ENCODE peak calls at places on chromosome 11, in four cellular contexts. N, Q, F and M are unnamed samples.

GRCh38 chr11:12706531-12707499 is 32.6 kb downstream of the TEAD1 start:
- DNase-seq in N (no peak), Q (no peak), F (peak; percentile 68), M (no peak)

GRCh38 chr11:88016392-88017020 is 158.7 kb downstream of the RAB38 start:
- DNase-seq in N (peak; percentile 87), Q (peak; percentile 35), F (peak; percentile 90), M (peak; percentile 89)

GRCh38 chr11:104199041-104199440 is 35.1 kb upstream of the PDGFD start:
- DNase-seq in N (no peak), Q (no peak), F (no peak), M (no peak)

GRCh38 chr11:102882389-102883024 is 7.7 kb upstream of the MMP12 start:
- DNase-seq in N (peak; percentile 87), Q (peak; percentile 13), F (no peak), M (no peak)

GRCh38 chr11:46397526-46397925 is 6.0 kb upstream of the CHRM4 start:
- DNase-seq in N (no peak), Q (no peak), F (no peak), M (no peak)

GRCh38 chr11:129117595-129118350 is 74.4 kb downstream of the ARHGAP32 start:
- DNase-seq in N (peak; percentile 74), Q (no peak), F (peak; percentile 70), M (peak; percentile 52)

GRCh38 chr11:19938866-19939265 is 221.4 kb downstream of the DBX1 start:
- DNase-seq in N (no peak), Q (no peak), F (no peak), M (no peak)

GRCh38 chr11:96384156-96384555 is 5.6 kb downstream of the CCDC82 start:
- DNase-seq in N (no peak), Q (no peak), F (no peak), M (no peak)

GRCh38 chr11:61860054-61860903 is 31.1 kb downstream of the FADS3 start:
- DNase-seq in N (no peak), Q (no peak), F (peak; percentile 82), M (peak; percentile 88)

GRCh38 chr11:134503104-134503503 is 91.1 kb upstream of the B3GAT1 start:
- DNase-seq in N (no peak), Q (no peak), F (no peak), M (no peak)

GRCh38 chr11:75574698-75575265 is 12.7 kb downstream of the SERPINH1 start:
- DNase-seq in N (peak; percentile 32), Q (no peak), F (no peak), M (no peak)
- TF ChIP-seq CTCF in N (peak; percentile 54), Q (no peak), F (no peak), M (no peak)

DNA sequence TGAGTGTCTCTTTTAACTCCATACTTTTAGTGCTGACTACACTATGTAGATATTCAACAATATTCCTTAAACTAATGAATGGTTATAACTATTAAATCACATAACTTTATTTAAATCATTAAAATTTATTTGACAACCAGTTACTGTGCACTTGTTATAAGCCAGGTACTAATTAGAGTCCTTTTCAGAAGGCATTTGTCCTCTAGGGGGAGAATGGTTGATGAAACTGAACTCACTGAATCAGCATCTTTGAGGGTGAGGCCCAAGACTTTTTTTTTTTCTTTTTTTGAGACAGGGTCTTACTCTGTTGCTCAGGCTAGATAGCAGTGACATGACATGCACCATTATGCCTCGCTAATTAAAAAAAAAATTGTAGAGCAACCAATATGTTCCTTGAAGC is 515.6 kb upstream of the CCDC90B start:
- DNase-seq in N (no peak), Q (no peak), F (no peak), M (no peak)
- TF ChIP-seq CTCF in N (peak; percentile 29), Q (peak; percentile 31), F (no peak), M (no peak)

GRCh38 chr11:107042748-107043147 is 24.5 kb upstream of the GUCY1A2 start:
- DNase-seq in N (no peak), Q (no peak), F (no peak), M (no peak)

GRCh38 chr11:107040447-107041444 is 22.5 kb upstream of the GUCY1A2 start:
- DNase-seq in N (peak; percentile 51), Q (peak; percentile 25), F (no peak), M (no peak)

GRCh38 chr11:107044503-107044902 is 26.2 kb upstream of the GUCY1A2 start:
- DNase-seq in N (no peak), Q (no peak), F (no peak), M (no peak)

DNA sequence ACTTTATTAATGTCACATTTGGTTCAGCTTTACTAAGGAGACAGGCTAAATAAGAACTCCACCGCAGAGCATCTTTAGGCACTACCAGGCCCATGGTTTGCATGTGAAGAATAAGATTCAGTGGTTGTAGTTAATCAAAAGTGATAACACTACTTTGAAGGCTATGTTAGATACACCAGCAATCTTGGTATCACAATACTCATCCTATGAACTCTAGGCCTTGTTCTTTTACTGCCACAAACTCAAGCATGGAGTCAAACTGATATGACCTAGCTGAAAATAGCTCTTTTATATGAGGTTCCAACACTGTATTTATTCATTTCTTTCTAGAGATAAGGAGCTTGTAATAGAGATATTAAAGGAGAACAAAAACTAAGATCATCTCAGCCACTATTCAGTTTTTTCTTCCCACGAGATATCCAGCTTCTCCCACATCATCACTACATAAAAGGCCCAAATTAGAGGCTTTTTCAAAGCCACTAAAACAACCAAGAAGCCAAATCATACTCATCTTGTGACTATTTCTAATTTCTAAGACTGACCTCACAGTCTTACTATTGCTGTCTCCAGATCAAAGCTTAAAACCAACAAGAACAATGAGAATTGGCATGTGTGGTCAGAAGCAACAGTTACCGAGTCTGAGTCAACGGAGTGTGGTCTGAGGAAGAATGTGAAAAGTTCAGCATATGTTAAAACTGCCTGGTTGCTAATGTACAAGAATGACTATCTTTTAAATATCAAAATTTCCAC is 25.1 kb upstream of the GUCY1A2 start:
- DNase-seq in N (peak; percentile 96), Q (peak; percentile 49), F (no peak), M (no peak)
- TF ChIP-seq CTCF in N (no peak), Q (no peak), F (no peak), M (no peak)

DNA sequence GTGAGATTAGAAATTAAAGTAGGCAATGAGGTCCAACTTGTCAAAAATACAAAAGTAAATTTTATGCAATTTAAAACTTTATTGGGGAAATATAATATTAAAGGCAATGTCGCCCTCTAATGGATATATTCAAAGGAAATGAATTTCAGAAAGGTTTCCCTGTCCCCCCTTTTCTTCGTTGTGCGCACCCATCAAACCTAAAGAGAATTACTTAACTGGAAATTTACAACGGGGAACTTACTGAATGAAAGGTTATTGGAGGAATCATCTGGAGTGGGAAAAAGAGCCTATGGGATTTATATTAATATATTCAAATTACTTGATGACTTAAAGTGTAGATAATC is 1.7 kb upstream of the ABTB2 start:
- DNase-seq in N (no peak), Q (no peak), F (no peak), M (no peak)
- TF ChIP-seq CTCF in N (no peak), Q (no peak), F (no peak), M (peak; percentile 58)

DNA sequence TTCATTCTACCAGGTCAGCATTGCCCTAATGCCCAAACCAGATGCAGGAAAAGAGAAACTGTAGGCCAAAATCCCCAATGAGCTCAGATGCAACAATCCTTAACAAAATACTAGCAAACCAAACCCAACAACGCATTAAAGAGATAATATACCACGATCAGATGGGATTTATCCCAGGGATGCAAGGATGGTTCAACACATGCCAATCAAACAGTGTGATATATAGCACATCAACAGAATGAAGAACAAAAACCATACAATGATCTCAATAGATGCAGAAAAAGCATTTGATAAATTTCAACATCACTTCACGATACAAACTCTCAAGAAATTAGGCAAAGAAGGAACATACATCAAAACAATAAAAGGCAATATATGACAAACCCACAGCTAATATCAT is 45.0 kb downstream of the IMMP1L start:
- DNase-seq in N (no peak), Q (no peak), F (no peak), M (no peak)
- TF ChIP-seq CTCF in N (no peak), Q (no peak), F (no peak), M (no peak)

GRCh38 chr11:80155412-80156017 is 714.7 kb upstream of the TENM4 start:
- DNase-seq in N (peak; percentile 25), Q (no peak), F (peak; percentile 38), M (no peak)
- TF ChIP-seq CTCF in N (peak; percentile 66), Q (peak; percentile 44), F (no peak), M (peak; percentile 17)

GRCh38 chr11:3050386-3051325 is 6.6 kb downstream of the CARS1 start:
- DNase-seq in N (no peak), Q (no peak), F (no peak), M (no peak)

GRCh38 chr11:3047637-3048036 is 9.6 kb downstream of the CARS1 start:
- DNase-seq in N (no peak), Q (no peak), F (no peak), M (no peak)

GRCh38 chr11:3051435-3052108 is 5.7 kb downstream of the CARS1 start:
- DNase-seq in N (no peak), Q (no peak), F (no peak), M (no peak)

GRCh38 chr11:3052109-3052479 is 5.1 kb downstream of the CARS1 start:
- DNase-seq in N (no peak), Q (no peak), F (no peak), M (no peak)

GRCh38 chr11:3049430-3050243 is 7.6 kb downstream of the CARS1 start:
- DNase-seq in N (peak; percentile 96), Q (peak; percentile 80), F (peak; percentile 64), M (peak; percentile 83)
- TF ChIP-seq CTCF in N (peak; percentile 47), Q (peak; percentile 44), F (no peak), M (no peak)